ENCODE peak calls at places on chromosomes 4 and X, in five cellular contexts. One of them, this sample, is unnamed.

GRCh38 chr4:145736241-145736831 is 56.4 kb downstream of the C4orf51 start:
- DNase-seq in transverse colon: peak; percentile 21
- DNase-seq in coronary artery: peak; percentile 84
- DNase-seq in fibroblast of the aortic adventitia: peak; percentile 93
- DNase-seq in CD4-positive, alpha-beta T cell: no peak
- DNase-seq in this sample: no peak

GRCh38 chr4:48602222-48602621 is 112.2 kb downstream of the ZAR1 start:
- DNase-seq in CD4-positive, alpha-beta T cell: no peak
- DNase-seq in transverse colon: no peak
- DNase-seq in fibroblast of the aortic adventitia: peak; percentile 25
- DNase-seq in coronary artery: no peak
- DNase-seq in this sample: no peak

GRCh38 chr4:48247142-48247877 is 22.3 kb downstream of the TEC start:
- DNase-seq in CD4-positive, alpha-beta T cell: no peak
- DNase-seq in coronary artery: no peak
- DNase-seq in fibroblast of the aortic adventitia: peak; percentile 87
- DNase-seq in transverse colon: no peak
- DNase-seq in this sample: no peak

GRCh38 chr4:182925298-182925738 is 8.1 kb upstream of the DCTD start:
- DNase-seq in fibroblast of the aortic adventitia: peak; percentile 51
- DNase-seq in transverse colon: peak; percentile 77
- DNase-seq in coronary artery: no peak
- DNase-seq in CD4-positive, alpha-beta T cell: peak; percentile 24
- DNase-seq in this sample: no peak

GRCh38 chr4:8422786-8423185 is 17.7 kb downstream of the ACOX3 start:
- DNase-seq in fibroblast of the aortic adventitia: no peak
- DNase-seq in coronary artery: no peak
- DNase-seq in CD4-positive, alpha-beta T cell: no peak
- DNase-seq in transverse colon: no peak
- DNase-seq in this sample: no peak

GRCh38 chrX:2401590-2402360 is 99.0 kb downstream of the DHRSX start:
- DNase-seq in transverse colon: no peak
- DNase-seq in coronary artery: no peak
- DNase-seq in CD4-positive, alpha-beta T cell: no peak
- DNase-seq in fibroblast of the aortic adventitia: no peak
- DNase-seq in this sample: no peak

GRCh38 chr4:147586637-147587036 is 30.6 kb upstream of the TMEM184C start:
- DNase-seq in fibroblast of the aortic adventitia: no peak
- DNase-seq in transverse colon: no peak
- DNase-seq in coronary artery: no peak
- DNase-seq in CD4-positive, alpha-beta T cell: no peak
- DNase-seq in this sample: no peak

GRCh38 chr4:153781717-153782416 is 7.0 kb downstream of the SFRP2 start:
- DNase-seq in coronary artery: no peak
- DNase-seq in CD4-positive, alpha-beta T cell: no peak
- DNase-seq in transverse colon: no peak
- DNase-seq in fibroblast of the aortic adventitia: peak; percentile 91
- DNase-seq in this sample: no peak

GRCh38 chr4:122279670-122280069 is 99.1 kb upstream of the ADAD1 start:
- DNase-seq in transverse colon: no peak
- DNase-seq in coronary artery: no peak
- DNase-seq in fibroblast of the aortic adventitia: no peak
- DNase-seq in CD4-positive, alpha-beta T cell: no peak
- DNase-seq in this sample: no peak

GRCh38 chr4:19807505-19807904 is 444.2 kb upstream of the SLIT2 start:
- DNase-seq in coronary artery: no peak
- DNase-seq in transverse colon: no peak
- DNase-seq in CD4-positive, alpha-beta T cell: no peak
- DNase-seq in fibroblast of the aortic adventitia: peak; percentile 54
- DNase-seq in this sample: no peak

GRCh38 chrX:11137543-11138139 is 26.5 kb downstream of the HCCS start:
- DNase-seq in fibroblast of the aortic adventitia: peak; percentile 78
- DNase-seq in CD4-positive, alpha-beta T cell: no peak
- DNase-seq in coronary artery: no peak
- DNase-seq in transverse colon: no peak
- DNase-seq in this sample: no peak

GRCh38 chrX:153546386-153546785 is 28.9 kb downstream of the ATP2B3 start:
- DNase-seq in CD4-positive, alpha-beta T cell: no peak
- DNase-seq in coronary artery: no peak
- DNase-seq in transverse colon: no peak
- DNase-seq in fibroblast of the aortic adventitia: no peak
- DNase-seq in this sample: no peak
- TF ChIP-seq CTCF in CD4-positive, alpha-beta T cell: no peak
- TF ChIP-seq CTCF in coronary artery: no peak
- TF ChIP-seq CTCF in transverse colon: no peak
- TF ChIP-seq CTCF in fibroblast of the aortic adventitia: no peak
- TF ChIP-seq CTCF in this sample: no peak

GRCh38 chrX:32118832-32119231 is 1047.0 kb upstream of the FTHL17 start:
- DNase-seq in fibroblast of the aortic adventitia: no peak
- DNase-seq in CD4-positive, alpha-beta T cell: no peak
- DNase-seq in transverse colon: no peak
- DNase-seq in coronary artery: no peak
- DNase-seq in this sample: no peak

DNA sequence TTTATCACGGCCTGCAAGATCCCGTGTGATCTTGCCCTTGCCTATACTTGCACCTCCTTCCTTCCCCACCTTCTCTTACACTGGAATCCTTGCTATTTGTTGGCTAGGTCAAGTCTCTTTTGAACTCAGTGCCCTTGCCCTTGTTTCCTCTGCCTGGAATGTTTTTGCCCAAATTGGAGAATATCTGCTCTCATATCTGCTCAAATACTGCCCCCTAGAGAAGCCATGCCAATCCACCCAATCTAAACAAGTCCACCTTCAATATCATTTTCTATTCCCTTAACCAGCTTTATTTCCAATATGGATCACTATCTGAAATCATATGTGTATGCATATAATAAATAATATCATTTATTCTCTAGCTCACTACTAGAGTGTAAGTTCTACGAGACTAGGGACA is 1044.2 kb upstream of the FTHL17 start:
- DNase-seq in CD4-positive, alpha-beta T cell: no peak
- DNase-seq in transverse colon: no peak
- DNase-seq in coronary artery: no peak
- DNase-seq in fibroblast of the aortic adventitia: no peak
- DNase-seq in this sample: no peak
- TF ChIP-seq CTCF in CD4-positive, alpha-beta T cell: no peak
- TF ChIP-seq CTCF in transverse colon: no peak
- TF ChIP-seq CTCF in coronary artery: no peak
- TF ChIP-seq CTCF in fibroblast of the aortic adventitia: no peak
- TF ChIP-seq CTCF in this sample: no peak

DNA sequence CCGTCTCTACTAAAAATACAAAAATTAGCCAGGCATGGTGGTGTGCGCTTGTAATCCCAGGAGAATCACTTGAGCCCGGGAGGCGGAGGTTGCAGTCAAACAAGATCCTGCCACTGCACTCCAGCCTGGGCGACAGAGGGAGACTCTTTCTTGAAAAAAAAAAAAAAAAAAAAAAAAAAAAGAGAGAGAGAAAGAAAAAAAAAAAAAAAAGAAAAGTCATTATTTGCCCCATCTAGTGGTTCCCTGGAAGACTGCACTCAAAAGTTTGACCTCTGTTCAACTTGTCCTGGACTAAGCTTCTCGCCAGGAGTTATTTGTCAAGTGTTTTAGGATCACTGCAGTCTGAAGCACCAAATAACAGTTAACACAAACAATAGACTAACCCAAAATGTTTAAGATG is 45.3 kb upstream of the KCTD8 start:
- DNase-seq in transverse colon: no peak
- DNase-seq in fibroblast of the aortic adventitia: peak; percentile 24
- DNase-seq in CD4-positive, alpha-beta T cell: no peak
- DNase-seq in coronary artery: no peak
- DNase-seq in this sample: no peak
- TF ChIP-seq CTCF in transverse colon: peak; percentile 14
- TF ChIP-seq CTCF in fibroblast of the aortic adventitia: peak; percentile 53
- TF ChIP-seq CTCF in CD4-positive, alpha-beta T cell: no peak
- TF ChIP-seq CTCF in coronary artery: no peak
- TF ChIP-seq CTCF in this sample: peak; percentile 48

DNA sequence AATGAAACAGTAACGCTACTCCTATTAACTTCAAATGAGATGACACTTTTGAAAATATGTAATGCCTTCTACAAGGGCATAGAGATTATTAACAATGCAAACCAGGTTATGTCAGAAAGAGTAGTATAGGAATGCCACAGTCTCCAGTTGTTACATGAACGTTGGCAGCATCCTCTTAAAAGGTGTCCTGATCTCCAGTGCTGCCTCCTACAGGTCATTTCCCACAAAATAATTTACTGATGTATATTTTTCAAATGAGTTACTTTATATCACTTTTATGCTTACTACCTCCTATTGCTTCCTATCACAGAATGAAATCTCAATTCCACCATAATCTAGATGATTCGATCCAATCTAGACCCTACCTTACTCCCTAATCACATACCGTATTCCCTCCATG is 195.2 kb upstream of the EPHA5 start:
- DNase-seq in CD4-positive, alpha-beta T cell: no peak
- DNase-seq in fibroblast of the aortic adventitia: peak; percentile 11
- DNase-seq in transverse colon: no peak
- DNase-seq in coronary artery: no peak
- DNase-seq in this sample: no peak
- TF ChIP-seq CTCF in CD4-positive, alpha-beta T cell: no peak
- TF ChIP-seq CTCF in fibroblast of the aortic adventitia: peak; percentile 25
- TF ChIP-seq CTCF in transverse colon: no peak
- TF ChIP-seq CTCF in coronary artery: no peak
- TF ChIP-seq CTCF in this sample: no peak

GRCh38 chr4:109571494-109571893 is 11.4 kb downstream of the MCUB start:
- DNase-seq in fibroblast of the aortic adventitia: no peak
- DNase-seq in CD4-positive, alpha-beta T cell: no peak
- DNase-seq in transverse colon: no peak
- DNase-seq in coronary artery: no peak
- DNase-seq in this sample: no peak

GRCh38 chr4:109574931-109575804 is 15.1 kb downstream of the MCUB start:
- DNase-seq in CD4-positive, alpha-beta T cell: no peak
- DNase-seq in fibroblast of the aortic adventitia: no peak
- DNase-seq in transverse colon: no peak
- DNase-seq in coronary artery: no peak
- DNase-seq in this sample: no peak

GRCh38 chr4:109572154-109572553 is 12.1 kb downstream of the MCUB start:
- DNase-seq in CD4-positive, alpha-beta T cell: no peak
- DNase-seq in coronary artery: no peak
- DNase-seq in transverse colon: no peak
- DNase-seq in fibroblast of the aortic adventitia: no peak
- DNase-seq in this sample: no peak

GRCh38 chr4:109576462-109576861 is 16.4 kb downstream of the MCUB start:
- DNase-seq in CD4-positive, alpha-beta T cell: no peak
- DNase-seq in coronary artery: no peak
- DNase-seq in transverse colon: no peak
- DNase-seq in fibroblast of the aortic adventitia: peak; percentile 43
- DNase-seq in this sample: no peak

GRCh38 chr4:109574443-109574850 is 14.4 kb downstream of the MCUB start:
- DNase-seq in coronary artery: no peak
- DNase-seq in fibroblast of the aortic adventitia: peak; percentile 49
- DNase-seq in transverse colon: no peak
- DNase-seq in CD4-positive, alpha-beta T cell: no peak
- DNase-seq in this sample: no peak
- TF ChIP-seq CTCF in coronary artery: no peak
- TF ChIP-seq CTCF in fibroblast of the aortic adventitia: peak; percentile 45
- TF ChIP-seq CTCF in transverse colon: peak; percentile 36
- TF ChIP-seq CTCF in CD4-positive, alpha-beta T cell: peak; percentile 34
- TF ChIP-seq CTCF in this sample: peak; percentile 9

GRCh38 chrX:47723689-47724088 is 64.7 kb upstream of the UXT start:
- DNase-seq in transverse colon: no peak
- DNase-seq in CD4-positive, alpha-beta T cell: no peak
- DNase-seq in coronary artery: no peak
- DNase-seq in fibroblast of the aortic adventitia: no peak
- DNase-seq in this sample: no peak
- TF ChIP-seq CTCF in transverse colon: no peak
- TF ChIP-seq CTCF in CD4-positive, alpha-beta T cell: no peak
- TF ChIP-seq CTCF in coronary artery: no peak
- TF ChIP-seq CTCF in fibroblast of the aortic adventitia: no peak
- TF ChIP-seq CTCF in this sample: no peak

GRCh38 chr4:139740121-139740520 is 74.5 kb downstream of the MGST2 start:
- DNase-seq in coronary artery: no peak
- DNase-seq in transverse colon: no peak
- DNase-seq in fibroblast of the aortic adventitia: no peak
- DNase-seq in CD4-positive, alpha-beta T cell: no peak
- DNase-seq in this sample: no peak

GRCh38 chr4:139743027-139743426 is 77.4 kb downstream of the MGST2 start:
- DNase-seq in coronary artery: no peak
- DNase-seq in CD4-positive, alpha-beta T cell: no peak
- DNase-seq in transverse colon: no peak
- DNase-seq in fibroblast of the aortic adventitia: no peak
- DNase-seq in this sample: no peak

GRCh38 chr4:139744232-139744631 is 78.6 kb downstream of the MGST2 start:
- DNase-seq in fibroblast of the aortic adventitia: no peak
- DNase-seq in coronary artery: no peak
- DNase-seq in CD4-positive, alpha-beta T cell: no peak
- DNase-seq in transverse colon: no peak
- DNase-seq in this sample: no peak

GRCh38 chr4:139738846-139739613 is 73.4 kb downstream of the MGST2 start:
- DNase-seq in transverse colon: no peak
- DNase-seq in fibroblast of the aortic adventitia: peak; percentile 25
- DNase-seq in coronary artery: no peak
- DNase-seq in CD4-positive, alpha-beta T cell: no peak
- DNase-seq in this sample: no peak

GRCh38 chr4:139740531-139741041 is 75.0 kb downstream of the MGST2 start:
- DNase-seq in transverse colon: peak; percentile 39
- DNase-seq in coronary artery: peak; percentile 87
- DNase-seq in fibroblast of the aortic adventitia: peak; percentile 96
- DNase-seq in CD4-positive, alpha-beta T cell: no peak
- DNase-seq in this sample: no peak
- TF ChIP-seq CTCF in transverse colon: no peak
- TF ChIP-seq CTCF in coronary artery: no peak
- TF ChIP-seq CTCF in fibroblast of the aortic adventitia: peak; percentile 51
- TF ChIP-seq CTCF in CD4-positive, alpha-beta T cell: no peak
- TF ChIP-seq CTCF in this sample: no peak

DNA sequence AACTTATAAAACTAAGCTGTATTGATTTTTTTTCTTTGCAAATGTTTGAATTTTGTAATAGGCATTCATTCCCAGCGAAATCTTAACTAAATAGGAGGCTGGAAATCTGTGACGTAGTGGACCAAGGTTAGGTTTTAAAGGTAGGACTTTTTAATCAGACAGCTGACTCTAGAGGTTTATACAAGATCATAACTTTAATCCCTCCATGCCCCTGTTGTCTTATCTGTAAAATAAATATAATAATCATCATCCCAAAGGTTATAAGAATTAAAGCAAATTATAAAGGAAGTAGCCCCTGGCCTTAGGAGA is 101.3 kb downstream of the SHROOM3 start:
- DNase-seq in transverse colon: no peak
- DNase-seq in coronary artery: no peak
- DNase-seq in CD4-positive, alpha-beta T cell: no peak
- DNase-seq in fibroblast of the aortic adventitia: no peak
- DNase-seq in this sample: no peak
- TF ChIP-seq CTCF in transverse colon: no peak
- TF ChIP-seq CTCF in coronary artery: no peak
- TF ChIP-seq CTCF in CD4-positive, alpha-beta T cell: no peak
- TF ChIP-seq CTCF in fibroblast of the aortic adventitia: no peak
- TF ChIP-seq CTCF in this sample: no peak